ENCODE peak calls at places on chromosomes 13 and 19, in six cellular contexts. A is heart left ventricle, P is cardiac fibroblast, L is HFF-Myc, Z is fibroblast of pulmonary artery, Q is astrocyte. N is an unnamed sample.

GRCh38 chr19:2550431-2551171 is 74.7 kb downstream of the GADD45B start:
- DNase-seq in P (no peak), A (no peak), Q (no peak), L (no peak), Z (no peak), N (no peak)

GRCh38 chr19:49818691-49819331 is 722 bp downstream of the MED25 start:
- DNase-seq in Q (no peak), A (no peak), P (no peak), Z (no peak), L (no peak), N (no peak)

GRCh38 chr13:47334173-47334572 is 437.3 kb upstream of the HTR2A start:
- DNase-seq in Z (peak; percentile 59), L (peak; percentile 88), A (no peak), Q (peak; percentile 91), P (peak; percentile 76), N (peak; percentile 90)

GRCh38 chr19:16936901-16937300 is 48.1 kb downstream of the F2RL3 start:
- DNase-seq in A (no peak), L (no peak), Q (no peak), Z (no peak), P (no peak), N (no peak)

GRCh38 chr19:17254636-17255035 is 8.9 kb upstream of the NR2F6 start:
- DNase-seq in P (no peak), Q (no peak), L (no peak), Z (no peak), A (no peak), N (no peak)

GRCh38 chr13:45500492-45501174 is 35.9 kb downstream of the COG3 start:
- DNase-seq in P (peak; percentile 90), Z (peak; percentile 95), A (no peak), L (peak; percentile 67), Q (peak; percentile 96), N (peak; percentile 93)

GRCh38 chr13:107099661-107100060 is 531.7 kb upstream of the ARGLU1 start:
- DNase-seq in P (no peak), Z (peak; percentile 6), L (no peak), A (no peak), Q (peak; percentile 83), N (peak; percentile 45)

GRCh38 chr13:87884874-87885273 is 213.7 kb downstream of the SLITRK5 start:
- DNase-seq in L (no peak), A (no peak), Q (peak; percentile 53), P (no peak), Z (peak; percentile 10), N (peak; percentile 2)

GRCh38 chr19:3359850-3360493 is 6.4 kb upstream of the NFIC start:
- DNase-seq in Q (no peak), P (no peak), L (no peak), Z (no peak), A (no peak), N (peak; percentile 47)

GRCh38 chr13:102709536-102709935 is 14.7 kb upstream of the METTL21C start:
- DNase-seq in A (no peak), Q (no peak), L (no peak), P (no peak), Z (no peak), N (no peak)

GRCh38 chr13:104106705-104107393 is 1040.6 kb upstream of the SLC10A2 start:
- DNase-seq in L (no peak), A (no peak), Q (peak; percentile 70), P (peak; percentile 64), Z (peak; percentile 88), N (peak; percentile 64)

GRCh38 chr13:90443268-90443667 is 904.2 kb upstream of the MIR17HG start:
- DNase-seq in L (no peak), Z (no peak), P (no peak), Q (peak; percentile 11), A (no peak), N (no peak)

GRCh38 chr19:843180-843835 is 2.5 kb downstream of the PRTN3 start:
- DNase-seq in Z (no peak), A (no peak), Q (no peak), L (no peak), P (no peak), N (no peak)
- H3K4me3 ChIP-seq in Z (no peak overlapping the region), A (no peak overlapping the region), Q (no peak overlapping the region), L (no peak overlapping the region), P (no peak overlapping the region), N (no peak overlapping the region)

GRCh38 chr19:1316466-1316865 is 30.8 kb downstream of the EFNA2 start:
- DNase-seq in L (no peak), A (no peak), Q (no peak), P (no peak), Z (no peak), N (no peak)

GRCh38 chr19:1317274-1317673 is 31.6 kb downstream of the EFNA2 start:
- DNase-seq in Q (no peak), L (no peak), P (no peak), A (no peak), Z (no peak), N (no peak)

GRCh38 chr19:1313695-1314613 is 28.3 kb downstream of the EFNA2 start:
- DNase-seq in Q (no peak), P (no peak), L (no peak), Z (no peak), A (no peak), N (no peak)

GRCh38 chr19:1312732-1313694 is 27.3 kb downstream of the EFNA2 start:
- DNase-seq in P (peak; percentile 19), A (no peak), Z (peak; percentile 25), L (no peak), Q (peak; percentile 63), N (peak; percentile 59)

DNA sequence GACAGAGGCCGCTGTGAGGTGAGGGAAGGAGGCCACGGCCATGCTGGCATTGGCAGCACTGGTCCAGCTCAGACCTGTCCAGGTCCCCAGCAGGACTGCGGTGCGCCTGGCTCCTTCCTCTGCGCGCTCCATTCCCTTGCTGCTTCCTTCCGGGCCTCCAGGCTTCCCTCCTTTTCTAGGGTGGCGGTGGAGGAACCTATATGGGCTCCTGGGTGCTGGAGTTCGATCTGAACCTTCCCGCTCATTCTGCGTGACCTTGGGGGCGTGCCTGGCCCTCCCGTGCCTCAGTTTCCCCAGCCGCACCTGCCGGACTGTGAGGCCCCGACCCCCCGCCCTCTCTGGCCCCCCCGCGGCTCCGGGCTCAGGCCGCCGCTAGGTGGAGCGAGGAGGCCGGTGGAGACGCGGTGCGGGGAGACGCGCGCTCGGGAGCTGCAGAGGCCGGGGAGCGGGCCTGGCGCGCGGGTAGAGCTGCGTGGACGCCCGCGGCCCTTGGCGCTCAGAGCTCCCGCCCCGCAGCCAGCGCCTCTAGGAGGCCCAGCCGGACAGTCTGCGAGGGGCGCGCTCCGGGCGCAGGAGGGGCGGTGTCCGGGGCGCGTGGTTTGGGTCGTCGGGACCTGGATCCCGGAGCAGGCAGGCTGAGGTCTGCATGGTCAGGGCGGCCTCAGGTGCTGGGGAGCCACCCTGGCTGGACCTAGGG is 29.9 kb downstream of the EFNA2 start:
- DNase-seq in Z (peak; percentile 48), L (no peak), A (peak; percentile 41), Q (peak; percentile 16), P (peak; percentile 59), N (peak; percentile 59)
- TF ChIP-seq CTCF in Z (peak; percentile 7), L (peak; percentile 54), A (peak; percentile 79), Q (no peak), P (peak; percentile 26), N (peak; percentile 53)

GRCh38 chr13:21297452-21297851 is 121.0 kb downstream of the MRPL57 start:
- DNase-seq in A (no peak), P (no peak), Z (peak; percentile 8), L (no peak), Q (no peak), N (peak; percentile 12)

DNA sequence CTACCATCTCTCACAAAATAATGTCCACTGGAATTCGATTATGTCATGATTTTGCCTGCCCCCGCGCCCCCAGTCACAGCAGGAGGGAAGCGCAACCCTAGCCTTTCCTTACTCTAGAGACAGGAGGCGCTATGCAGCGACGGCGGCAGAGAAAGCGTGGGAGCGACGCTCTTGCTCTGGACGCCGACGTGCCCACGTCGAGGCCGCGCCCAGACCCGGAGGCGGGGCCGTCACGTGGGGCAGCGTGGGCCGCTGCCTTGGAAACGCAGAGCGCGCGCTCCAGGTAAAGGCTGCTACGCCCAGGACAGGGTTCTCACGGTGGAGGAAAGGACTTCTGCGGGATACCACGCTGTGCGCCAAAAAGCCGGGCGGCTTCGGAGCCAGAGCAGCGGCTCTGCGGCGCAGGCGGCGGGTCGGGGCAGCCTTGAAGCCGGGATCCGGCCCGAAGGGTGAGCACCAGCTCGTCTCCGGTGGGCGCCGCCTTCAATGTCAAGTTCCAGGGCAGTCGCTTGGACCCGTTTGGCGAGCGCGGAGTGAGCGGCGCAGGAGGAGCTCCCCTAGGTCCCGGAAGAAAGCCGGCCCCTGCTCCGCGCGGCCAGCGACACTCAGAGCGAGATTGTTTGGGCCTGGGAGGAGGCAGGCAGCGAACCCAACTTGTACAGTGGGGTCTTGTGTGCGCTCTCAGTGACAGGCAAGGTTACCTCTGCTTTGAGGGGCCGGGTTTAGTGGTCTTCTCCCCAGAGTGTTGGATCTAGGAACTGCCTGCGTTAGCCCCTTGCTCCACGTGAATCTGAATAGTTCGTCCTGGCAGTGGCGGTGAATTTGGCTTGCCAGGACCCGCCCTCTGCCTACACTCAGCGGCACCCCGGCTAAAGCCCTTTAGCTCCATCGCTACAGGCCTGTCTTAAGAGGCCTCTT is 121.7 kb downstream of the MRPL57 start:
- DNase-seq in A (peak; percentile 88), L (peak; percentile 62), Q (peak; percentile 81), P (peak; percentile 93), Z (peak; percentile 94), N (peak; percentile 94)
- H3K4me3 ChIP-seq in A (peak overlapping the region; percentile 83), L (peak overlapping the region; percentile 90), Q (peak overlapping the region; percentile 71), P (peak overlapping the region; percentile 97), Z (peak overlapping the region; percentile 96), N (peak overlapping the region; percentile 97)

GRCh38 chr13:28755546-28755870 is 36.7 kb upstream of the SLC46A3 start:
- DNase-seq in L (peak; percentile 95), Q (no peak), A (no peak), Z (no peak), P (no peak), N (no peak)

GRCh38 chr13:28753946-28754345 is 35.2 kb upstream of the SLC46A3 start:
- DNase-seq in Z (no peak), Q (no peak), A (no peak), L (no peak), P (no peak), N (no peak)

GRCh38 chr13:28751210-28751935 is 32.6 kb upstream of the SLC46A3 start:
- DNase-seq in Q (no peak), Z (peak; percentile 89), L (no peak), A (no peak), P (peak; percentile 44), N (no peak)

GRCh38 chr13:28754698-28755545 is 36.2 kb upstream of the SLC46A3 start:
- DNase-seq in L (no peak), Z (peak; percentile 68), A (peak; percentile 52), Q (no peak), P (peak; percentile 67), N (peak; percentile 84)

GRCh38 chr13:28753208-28753892 is 34.6 kb upstream of the SLC46A3 start:
- DNase-seq in Q (peak; percentile 83), L (peak; percentile 91), A (peak; percentile 54), Z (peak; percentile 95), P (peak; percentile 93), N (peak; percentile 93)
- TF ChIP-seq CTCF in Q (no peak), L (no peak), A (peak; percentile 10), Z (peak; percentile 21), P (no peak), N (peak; percentile 28)

N was measured in choroid plexus epithelial cell.